ENCODE peak calls at places on chromosomes 2 and 18, in four cellular contexts. U is WTC11, F is K562, A is HepG2. B is an unnamed sample.

GRCh38 chr2:230908094-230908594 is 16.9 kb downstream of the GPR55 start:
- DNase-seq in U (no peak), F (peak; percentile 12), A (no peak), B (no peak)

GRCh38 chr18:76275913-76276312 is 219.1 kb downstream of the ZNF516 start:
- DNase-seq in U (no peak), F (no peak), A (no peak), B (no peak)

GRCh38 chr2:39068757-39069515 is 51.9 kb downstream of the SOS1 start:
- DNase-seq in U (no peak), F (no peak), A (no peak), B (no peak)

GRCh38 chr2:219728993-219729487 is 101.6 kb downstream of the SLC4A3 start:
- DNase-seq in U (no peak), F (peak; percentile 10), A (no peak), B (no peak)

GRCh38 chr2:55099878-55100820 is 49.9 kb upstream of the RTN4 start:
- DNase-seq in U (no peak), F (no peak), A (no peak), B (no peak)

GRCh38 chr2:221502270-221502973 is 69.7 kb downstream of the EPHA4 start:
- DNase-seq in U (no peak), F (no peak), A (no peak), B (no peak)

GRCh38 chr2:108271691-108272253 is 16.9 kb upstream of the SULT1C2 start:
- DNase-seq in U (no peak), F (peak; percentile 19), A (peak; percentile 81), B (no peak)

GRCh38 chr2:97953867-97954266 is 41.9 kb downstream of the TMEM131 start:
- DNase-seq in U (no peak), F (no peak), A (no peak), B (no peak)

GRCh38 chr18:79260510-79260909 is 135.2 kb upstream of the NFATC1 start:
- DNase-seq in U (no peak), F (peak; percentile 8), A (no peak), B (no peak)

GRCh38 chr2:74206180-74206688 is 7.8 kb downstream of the MTHFD2 start:
- DNase-seq in U (no peak), F (peak; percentile 75), A (no peak), B (peak; percentile 61)

GRCh38 chr18:5424903-5425302 is 118.9 kb downstream of the EPB41L3 start:
- DNase-seq in U (no peak), F (peak; percentile 34), A (peak; percentile 26), B (no peak)

GRCh38 chr2:128531856-128532255 is 213.2 kb upstream of the HS6ST1 start:
- DNase-seq in U (no peak), F (no peak), A (no peak), B (no peak)
- TF ChIP-seq CTCF in U (no peak), F (peak; percentile 12), A (peak; percentile 29), B (peak; percentile 14)

GRCh38 chr2:175003875-175004729 is 1.1 kb downstream of the CHN1 start:
- DNase-seq in U (peak; percentile 34), F (no peak), A (no peak), B (no peak)
- TF ChIP-seq ETV6 in U (no peak), F (no peak), A (no peak), B (no peak)

GRCh38 chr2:9517118-9517782 is 38.4 kb downstream of the ADAM17 start:
- DNase-seq in U (no peak), F (no peak), A (no peak), B (no peak)

GRCh38 chr2:9518780-9519179 is 36.9 kb downstream of the ADAM17 start:
- DNase-seq in U (no peak), F (no peak), A (no peak), B (no peak)

GRCh38 chr2:9519250-9519649 is 36.4 kb downstream of the ADAM17 start:
- DNase-seq in U (no peak), F (no peak), A (no peak), B (no peak)

DNA sequence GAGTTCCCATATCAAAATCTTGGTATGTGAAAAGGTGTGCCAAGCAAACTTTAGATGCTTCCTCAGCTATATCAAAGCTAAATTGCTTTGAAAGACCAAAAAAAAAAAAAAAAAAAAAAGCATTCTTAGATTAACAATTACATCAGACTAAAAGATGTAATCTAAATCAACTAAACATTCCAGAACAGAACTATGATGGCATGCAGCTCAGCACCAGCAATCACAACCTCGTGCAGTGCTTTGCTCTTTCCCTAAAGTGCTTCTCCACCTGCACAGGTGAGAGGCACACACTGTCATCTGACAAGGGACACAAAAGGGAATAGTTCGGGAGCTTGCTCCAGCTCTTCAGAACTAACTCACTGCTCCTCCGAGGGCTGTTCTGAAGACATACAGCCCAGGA is 37.5 kb downstream of the ADAM17 start:
- DNase-seq in U (no peak), F (no peak), A (no peak), B (no peak)
- TF ChIP-seq CTCF in U (no peak), F (no peak), A (no peak), B (no peak)

GRCh38 chr2:195820867-195821565 is 164.0 kb downstream of the SLC39A10 start:
- DNase-seq in U (no peak), F (no peak), A (no peak), B (no peak)

GRCh38 chr2:195820373-195820772 is 163.3 kb downstream of the SLC39A10 start:
- DNase-seq in U (no peak), F (no peak), A (no peak), B (no peak)

GRCh38 chr2:195821566-195821932 is 164.5 kb downstream of the SLC39A10 start:
- DNase-seq in U (no peak), F (no peak), A (no peak), B (no peak)

GRCh38 chr2:195819276-195819675 is 162.2 kb downstream of the SLC39A10 start:
- DNase-seq in U (no peak), F (no peak), A (no peak), B (no peak)

GRCh38 chr2:195824478-195824877 is 167.5 kb downstream of the SLC39A10 start:
- DNase-seq in U (no peak), F (no peak), A (no peak), B (no peak)
- TF ChIP-seq ETV6 in U (no peak), F (no peak), A (no peak), B (no peak)

GRCh38 chr2:216695401-216695821 is at the start of gene IGFBP5:
- DNase-seq in U (peak; percentile 70), F (no peak), A (no peak), B (no peak)
- TF ChIP-seq CTCF in U (no peak), F (peak; percentile 51), A (peak; percentile 16), B (no peak)

GRCh38 chr2:120890566-120891360 is 155.1 kb downstream of the GLI2 start:
- DNase-seq in U (no peak), F (no peak), A (no peak), B (no peak)

GRCh38 chr2:120887844-120888243 is 152.2 kb downstream of the GLI2 start:
- DNase-seq in U (no peak), F (no peak), A (no peak), B (no peak)

GRCh38 chr2:120886967-120887672 is 151.5 kb downstream of the GLI2 start:
- DNase-seq in U (no peak), F (no peak), A (peak; percentile 66), B (no peak)

GRCh38 chr2:120889936-120890335 is 154.3 kb downstream of the GLI2 start:
- DNase-seq in U (no peak), F (no peak), A (no peak), B (no peak)

DNA sequence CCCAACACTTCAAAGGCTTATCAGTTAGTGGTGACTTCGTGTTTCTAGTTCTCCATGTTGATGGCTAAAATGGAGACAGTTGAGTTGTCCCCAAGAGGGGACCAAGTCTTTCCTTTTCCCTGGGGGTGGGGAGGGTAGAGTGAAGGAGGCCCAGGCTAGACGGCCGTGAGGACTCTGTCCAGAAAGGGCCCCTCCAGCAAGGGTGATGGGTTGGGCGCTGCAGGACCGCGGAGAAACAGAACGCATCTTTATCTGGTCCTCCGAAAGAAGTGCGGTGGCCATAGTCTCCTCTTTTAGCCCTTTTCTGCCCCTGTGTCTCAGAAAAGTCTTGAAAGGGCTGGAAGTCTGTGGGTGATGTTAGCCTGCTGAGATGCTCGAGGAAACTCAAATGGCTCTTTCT is 153.2 kb downstream of the GLI2 start:
- DNase-seq in U (no peak), F (no peak), A (no peak), B (no peak)
- TF ChIP-seq ETV6 in U (no peak), F (no peak), A (no peak), B (no peak)